ENCODE peak calls at places on chromosomes 1 and 21, in six cellular contexts. One of them, this sample, is unnamed.

GRCh38 chr1:43590389-43590788 is 59.6 kb upstream of the KDM4A start:
- DNase-seq in CD4-positive, CD25-positive, alpha-beta regulatory T cell: no peak
- DNase-seq in activated CD4-positive, alpha-beta memory T cell treated with anti-CD3 and anti-CD28 coated beads, Interleukin-2, amount 10 ng/mL, durations not matched to agents 7 days and 5 days: no peak
- DNase-seq in lower leg skin: no peak
- DNase-seq in GF-D8: no peak
- DNase-seq in MCF 10A: no peak
- DNase-seq in this sample: no peak

GRCh38 chr1:234372011-234372757 is 1.1 kb upstream of the COA6 start:
- DNase-seq in CD4-positive, CD25-positive, alpha-beta regulatory T cell: no peak
- DNase-seq in activated CD4-positive, alpha-beta memory T cell treated with anti-CD3 and anti-CD28 coated beads, Interleukin-2, amount 10 ng/mL, durations not matched to agents 7 days and 5 days: no peak
- DNase-seq in lower leg skin: no peak
- DNase-seq in GF-D8: no peak
- DNase-seq in MCF 10A: peak
- DNase-seq in this sample: no peak

GRCh38 chr1:1617516-1617915 is 2.2 kb downstream of the MIB2 start:
- DNase-seq in CD4-positive, CD25-positive, alpha-beta regulatory T cell: no peak
- DNase-seq in activated CD4-positive, alpha-beta memory T cell treated with anti-CD3 and anti-CD28 coated beads, Interleukin-2, amount 10 ng/mL, durations not matched to agents 7 days and 5 days: no peak
- DNase-seq in lower leg skin: no peak
- DNase-seq in GF-D8: no peak
- DNase-seq in MCF 10A: no peak
- DNase-seq in this sample: no peak

GRCh38 chr1:226569879-226570547 is 21.4 kb downstream of the STUM start:
- DNase-seq in CD4-positive, CD25-positive, alpha-beta regulatory T cell: peak
- DNase-seq in activated CD4-positive, alpha-beta memory T cell treated with anti-CD3 and anti-CD28 coated beads, Interleukin-2, amount 10 ng/mL, durations not matched to agents 7 days and 5 days: peak
- DNase-seq in lower leg skin: no peak
- DNase-seq in GF-D8: no peak
- DNase-seq in MCF 10A: peak
- DNase-seq in this sample: peak

GRCh38 chr1:13808729-13809131 is 108.7 kb downstream of the PRDM2 start:
- DNase-seq in CD4-positive, CD25-positive, alpha-beta regulatory T cell: no peak
- DNase-seq in activated CD4-positive, alpha-beta memory T cell treated with anti-CD3 and anti-CD28 coated beads, Interleukin-2, amount 10 ng/mL, durations not matched to agents 7 days and 5 days: no peak
- DNase-seq in lower leg skin: no peak
- DNase-seq in GF-D8: no peak
- DNase-seq in MCF 10A: peak
- DNase-seq in this sample: no peak

GRCh38 chr1:6634278-6635052 is 9.8 kb downstream of the THAP3 start:
- DNase-seq in CD4-positive, CD25-positive, alpha-beta regulatory T cell: peak
- DNase-seq in activated CD4-positive, alpha-beta memory T cell treated with anti-CD3 and anti-CD28 coated beads, Interleukin-2, amount 10 ng/mL, durations not matched to agents 7 days and 5 days: peak
- DNase-seq in lower leg skin: no peak
- DNase-seq in GF-D8: no peak
- DNase-seq in MCF 10A: peak
- DNase-seq in this sample: peak

GRCh38 chr1:84769636-84770035 is 79.4 kb upstream of the SSX2IP start:
- DNase-seq in CD4-positive, CD25-positive, alpha-beta regulatory T cell: no peak
- DNase-seq in activated CD4-positive, alpha-beta memory T cell treated with anti-CD3 and anti-CD28 coated beads, Interleukin-2, amount 10 ng/mL, durations not matched to agents 7 days and 5 days: no peak
- DNase-seq in lower leg skin: no peak
- DNase-seq in GF-D8: no peak
- DNase-seq in MCF 10A: no peak
- DNase-seq in this sample: no peak

GRCh38 chr21:15616864-15617574 is 112.8 kb upstream of the USP25 start:
- DNase-seq in CD4-positive, CD25-positive, alpha-beta regulatory T cell: no peak
- DNase-seq in activated CD4-positive, alpha-beta memory T cell treated with anti-CD3 and anti-CD28 coated beads, Interleukin-2, amount 10 ng/mL, durations not matched to agents 7 days and 5 days: no peak
- DNase-seq in lower leg skin: no peak
- DNase-seq in GF-D8: no peak
- DNase-seq in MCF 10A: no peak
- DNase-seq in this sample: no peak

GRCh38 chr1:236128646-236129178 is 13.6 kb upstream of the GPR137B start:
- DNase-seq in CD4-positive, CD25-positive, alpha-beta regulatory T cell: no peak
- DNase-seq in activated CD4-positive, alpha-beta memory T cell treated with anti-CD3 and anti-CD28 coated beads, Interleukin-2, amount 10 ng/mL, durations not matched to agents 7 days and 5 days: no peak
- DNase-seq in lower leg skin: no peak
- DNase-seq in GF-D8: no peak
- DNase-seq in MCF 10A: no peak
- DNase-seq in this sample: no peak

GRCh38 chr1:107925565-107925964 is 39.4 kb downstream of the VAV3 start:
- DNase-seq in CD4-positive, CD25-positive, alpha-beta regulatory T cell: no peak
- DNase-seq in activated CD4-positive, alpha-beta memory T cell treated with anti-CD3 and anti-CD28 coated beads, Interleukin-2, amount 10 ng/mL, durations not matched to agents 7 days and 5 days: no peak
- DNase-seq in lower leg skin: no peak
- DNase-seq in GF-D8: no peak
- DNase-seq in MCF 10A: no peak
- DNase-seq in this sample: no peak

GRCh38 chr1:245008761-245009160 is 144.4 kb upstream of the HNRNPU start:
- DNase-seq in CD4-positive, CD25-positive, alpha-beta regulatory T cell: no peak
- DNase-seq in activated CD4-positive, alpha-beta memory T cell treated with anti-CD3 and anti-CD28 coated beads, Interleukin-2, amount 10 ng/mL, durations not matched to agents 7 days and 5 days: no peak
- DNase-seq in lower leg skin: no peak
- DNase-seq in GF-D8: no peak
- DNase-seq in MCF 10A: peak
- DNase-seq in this sample: no peak

GRCh38 chr1:108590436-108590835 is 30.5 kb downstream of the EEIG2 start:
- DNase-seq in CD4-positive, CD25-positive, alpha-beta regulatory T cell: no peak
- DNase-seq in activated CD4-positive, alpha-beta memory T cell treated with anti-CD3 and anti-CD28 coated beads, Interleukin-2, amount 10 ng/mL, durations not matched to agents 7 days and 5 days: no peak
- DNase-seq in lower leg skin: no peak
- DNase-seq in GF-D8: no peak
- DNase-seq in MCF 10A: no peak
- DNase-seq in this sample: no peak

GRCh38 chr21:33411949-33412430 is 8.8 kb downstream of the IFNGR2 start:
- DNase-seq in CD4-positive, CD25-positive, alpha-beta regulatory T cell: peak
- DNase-seq in activated CD4-positive, alpha-beta memory T cell treated with anti-CD3 and anti-CD28 coated beads, Interleukin-2, amount 10 ng/mL, durations not matched to agents 7 days and 5 days: no peak
- DNase-seq in lower leg skin: no peak
- DNase-seq in GF-D8: no peak
- DNase-seq in MCF 10A: no peak
- DNase-seq in this sample: no peak

GRCh38 chr1:112522621-112523020 is 13.9 kb downstream of the WNT2B start:
- DNase-seq in CD4-positive, CD25-positive, alpha-beta regulatory T cell: no peak
- DNase-seq in activated CD4-positive, alpha-beta memory T cell treated with anti-CD3 and anti-CD28 coated beads, Interleukin-2, amount 10 ng/mL, durations not matched to agents 7 days and 5 days: no peak
- DNase-seq in lower leg skin: no peak
- DNase-seq in GF-D8: no peak
- DNase-seq in MCF 10A: peak
- DNase-seq in this sample: peak

GRCh38 chr21:41402796-41403195 is 23.2 kb upstream of the MX1 start:
- DNase-seq in CD4-positive, CD25-positive, alpha-beta regulatory T cell: no peak
- DNase-seq in activated CD4-positive, alpha-beta memory T cell treated with anti-CD3 and anti-CD28 coated beads, Interleukin-2, amount 10 ng/mL, durations not matched to agents 7 days and 5 days: no peak
- DNase-seq in lower leg skin: peak
- DNase-seq in GF-D8: no peak
- DNase-seq in MCF 10A: no peak
- DNase-seq in this sample: no peak

GRCh38 chr1:39828734-39829133 is 40.1 kb upstream of the BMP8B start:
- DNase-seq in CD4-positive, CD25-positive, alpha-beta regulatory T cell: no peak
- DNase-seq in activated CD4-positive, alpha-beta memory T cell treated with anti-CD3 and anti-CD28 coated beads, Interleukin-2, amount 10 ng/mL, durations not matched to agents 7 days and 5 days: no peak
- DNase-seq in lower leg skin: no peak
- DNase-seq in GF-D8: no peak
- DNase-seq in MCF 10A: no peak
- DNase-seq in this sample: no peak

GRCh38 chr1:218658899-218659298 is 313.8 kb downstream of the TGFB2 start:
- DNase-seq in CD4-positive, CD25-positive, alpha-beta regulatory T cell: no peak
- DNase-seq in activated CD4-positive, alpha-beta memory T cell treated with anti-CD3 and anti-CD28 coated beads, Interleukin-2, amount 10 ng/mL, durations not matched to agents 7 days and 5 days: no peak
- DNase-seq in lower leg skin: no peak
- DNase-seq in GF-D8: no peak
- DNase-seq in MCF 10A: peak
- DNase-seq in this sample: peak

GRCh38 chr1:160085686-160086089 is 4.3 kb downstream of the KCNJ9 start:
- DNase-seq in CD4-positive, CD25-positive, alpha-beta regulatory T cell: peak
- DNase-seq in activated CD4-positive, alpha-beta memory T cell treated with anti-CD3 and anti-CD28 coated beads, Interleukin-2, amount 10 ng/mL, durations not matched to agents 7 days and 5 days: peak
- DNase-seq in lower leg skin: peak
- DNase-seq in GF-D8: peak
- DNase-seq in MCF 10A: peak
- DNase-seq in this sample: peak

GRCh38 chr1:2602866-2603520 is 16.4 kb downstream of the PRXL2B start:
- DNase-seq in CD4-positive, CD25-positive, alpha-beta regulatory T cell: no peak
- DNase-seq in activated CD4-positive, alpha-beta memory T cell treated with anti-CD3 and anti-CD28 coated beads, Interleukin-2, amount 10 ng/mL, durations not matched to agents 7 days and 5 days: no peak
- DNase-seq in lower leg skin: peak
- DNase-seq in GF-D8: no peak
- DNase-seq in MCF 10A: no peak
- DNase-seq in this sample: no peak

GRCh38 chr1:222370911-222371717 is 176.8 kb downstream of the HHIPL2 start:
- DNase-seq in CD4-positive, CD25-positive, alpha-beta regulatory T cell: no peak
- DNase-seq in activated CD4-positive, alpha-beta memory T cell treated with anti-CD3 and anti-CD28 coated beads, Interleukin-2, amount 10 ng/mL, durations not matched to agents 7 days and 5 days: no peak
- DNase-seq in lower leg skin: no peak
- DNase-seq in GF-D8: no peak
- DNase-seq in MCF 10A: peak
- DNase-seq in this sample: no peak

GRCh38 chr1:2903226-2903625 is 101.7 kb upstream of the TTC34 start:
- DNase-seq in CD4-positive, CD25-positive, alpha-beta regulatory T cell: no peak
- DNase-seq in activated CD4-positive, alpha-beta memory T cell treated with anti-CD3 and anti-CD28 coated beads, Interleukin-2, amount 10 ng/mL, durations not matched to agents 7 days and 5 days: no peak
- DNase-seq in lower leg skin: no peak
- DNase-seq in GF-D8: no peak
- DNase-seq in MCF 10A: no peak
- DNase-seq in this sample: no peak

GRCh38 chr1:218383051-218383450 is 37.9 kb downstream of the TGFB2 start:
- DNase-seq in CD4-positive, CD25-positive, alpha-beta regulatory T cell: no peak
- DNase-seq in activated CD4-positive, alpha-beta memory T cell treated with anti-CD3 and anti-CD28 coated beads, Interleukin-2, amount 10 ng/mL, durations not matched to agents 7 days and 5 days: no peak
- DNase-seq in lower leg skin: no peak
- DNase-seq in GF-D8: no peak
- DNase-seq in MCF 10A: peak
- DNase-seq in this sample: peak

GRCh38 chr1:246592695-246593094 is 26.4 kb downstream of the CNST start:
- DNase-seq in CD4-positive, CD25-positive, alpha-beta regulatory T cell: no peak
- DNase-seq in activated CD4-positive, alpha-beta memory T cell treated with anti-CD3 and anti-CD28 coated beads, Interleukin-2, amount 10 ng/mL, durations not matched to agents 7 days and 5 days: no peak
- DNase-seq in lower leg skin: no peak
- DNase-seq in GF-D8: no peak
- DNase-seq in MCF 10A: no peak
- DNase-seq in this sample: no peak

GRCh38 chr1:213927897-213928296 is 59.9 kb upstream of the PROX1 start:
- DNase-seq in CD4-positive, CD25-positive, alpha-beta regulatory T cell: no peak
- DNase-seq in activated CD4-positive, alpha-beta memory T cell treated with anti-CD3 and anti-CD28 coated beads, Interleukin-2, amount 10 ng/mL, durations not matched to agents 7 days and 5 days: no peak
- DNase-seq in lower leg skin: no peak
- DNase-seq in GF-D8: no peak
- DNase-seq in MCF 10A: no peak
- DNase-seq in this sample: no peak

GRCh38 chr1:164604541-164604940 is 45.6 kb downstream of the PBX1 start:
- DNase-seq in CD4-positive, CD25-positive, alpha-beta regulatory T cell: no peak
- DNase-seq in activated CD4-positive, alpha-beta memory T cell treated with anti-CD3 and anti-CD28 coated beads, Interleukin-2, amount 10 ng/mL, durations not matched to agents 7 days and 5 days: no peak
- DNase-seq in lower leg skin: no peak
- DNase-seq in GF-D8: no peak
- DNase-seq in MCF 10A: no peak
- DNase-seq in this sample: peak